ENCODE peak calls at places on chromosomes 16 and 17, in six cellular contexts. One of them, this sample, is unnamed.

GRCh38 chr17:52157603-52158449 is 688 bp downstream of the CA10 start:
- DNase-seq in left colon: no peak
- DNase-seq in cardiac fibroblast: no peak
- DNase-seq in MM.1S: no peak
- DNase-seq in stimulated activated CD4-positive, alpha-beta T cell treated with anti-CD3 and anti-CD28 coated beads, Interleukin-1b, Interleukin-23, amount 100 ng/mL, for 4 hours: no peak
- DNase-seq in stimulated activated CD8-positive, alpha-beta memory T cell treated with anti-CD3 and anti-CD28 coated beads, Interleukin-7, amount 100 ng/mL, for 1 hour: no peak
- DNase-seq in this sample: no peak

GRCh38 chr17:19464033-19465026 is 53.3 kb downstream of the RNF112 start:
- DNase-seq in cardiac fibroblast: no peak
- DNase-seq in stimulated activated CD8-positive, alpha-beta memory T cell treated with anti-CD3 and anti-CD28 coated beads, Interleukin-7, amount 100 ng/mL, for 1 hour: no peak
- DNase-seq in left colon: no peak
- DNase-seq in MM.1S: no peak
- DNase-seq in stimulated activated CD4-positive, alpha-beta T cell treated with anti-CD3 and anti-CD28 coated beads, Interleukin-1b, Interleukin-23, amount 100 ng/mL, for 4 hours: no peak
- DNase-seq in this sample: no peak

GRCh38 chr17:49944451-49944850 is 24.5 kb upstream of the DLX4 start:
- DNase-seq in stimulated activated CD8-positive, alpha-beta memory T cell treated with anti-CD3 and anti-CD28 coated beads, Interleukin-7, amount 100 ng/mL, for 1 hour: no peak
- DNase-seq in cardiac fibroblast: no peak
- DNase-seq in left colon: no peak
- DNase-seq in MM.1S: no peak
- DNase-seq in stimulated activated CD4-positive, alpha-beta T cell treated with anti-CD3 and anti-CD28 coated beads, Interleukin-1b, Interleukin-23, amount 100 ng/mL, for 4 hours: no peak
- DNase-seq in this sample: no peak

GRCh38 chr17:20262116-20262977 is 205.0 kb downstream of the LGALS9B start:
- DNase-seq in stimulated activated CD4-positive, alpha-beta T cell treated with anti-CD3 and anti-CD28 coated beads, Interleukin-1b, Interleukin-23, amount 100 ng/mL, for 4 hours: no peak
- DNase-seq in left colon: no peak
- DNase-seq in cardiac fibroblast: no peak
- DNase-seq in stimulated activated CD8-positive, alpha-beta memory T cell treated with anti-CD3 and anti-CD28 coated beads, Interleukin-7, amount 100 ng/mL, for 1 hour: no peak
- DNase-seq in MM.1S: no peak
- DNase-seq in this sample: no peak

GRCh38 chr16:70749006-70749678 is 51.8 kb downstream of the VAC14 start:
- DNase-seq in MM.1S: no peak
- DNase-seq in stimulated activated CD8-positive, alpha-beta memory T cell treated with anti-CD3 and anti-CD28 coated beads, Interleukin-7, amount 100 ng/mL, for 1 hour: no peak
- DNase-seq in cardiac fibroblast: no peak
- DNase-seq in left colon: peak; percentile 85
- DNase-seq in stimulated activated CD4-positive, alpha-beta T cell treated with anti-CD3 and anti-CD28 coated beads, Interleukin-1b, Interleukin-23, amount 100 ng/mL, for 4 hours: no peak
- DNase-seq in this sample: no peak

GRCh38 chr17:33012522-33013033 is 20.9 kb downstream of the SPACA3 start:
- DNase-seq in left colon: no peak
- DNase-seq in stimulated activated CD8-positive, alpha-beta memory T cell treated with anti-CD3 and anti-CD28 coated beads, Interleukin-7, amount 100 ng/mL, for 1 hour: no peak
- DNase-seq in cardiac fibroblast: peak; percentile 77
- DNase-seq in stimulated activated CD4-positive, alpha-beta T cell treated with anti-CD3 and anti-CD28 coated beads, Interleukin-1b, Interleukin-23, amount 100 ng/mL, for 4 hours: no peak
- DNase-seq in MM.1S: no peak
- DNase-seq in this sample: no peak

GRCh38 chr17:7704601-7705268 is at the start of gene EFNB3:
- DNase-seq in cardiac fibroblast: peak; percentile 61
- DNase-seq in stimulated activated CD8-positive, alpha-beta memory T cell treated with anti-CD3 and anti-CD28 coated beads, Interleukin-7, amount 100 ng/mL, for 1 hour: no peak
- DNase-seq in MM.1S: no peak
- DNase-seq in stimulated activated CD4-positive, alpha-beta T cell treated with anti-CD3 and anti-CD28 coated beads, Interleukin-1b, Interleukin-23, amount 100 ng/mL, for 4 hours: peak; percentile 18
- DNase-seq in left colon: no peak
- DNase-seq in this sample: no peak

GRCh38 chr17:14202388-14203166 is 34.1 kb downstream of the CDRT15 start:
- DNase-seq in left colon: no peak
- DNase-seq in stimulated activated CD4-positive, alpha-beta T cell treated with anti-CD3 and anti-CD28 coated beads, Interleukin-1b, Interleukin-23, amount 100 ng/mL, for 4 hours: no peak
- DNase-seq in MM.1S: no peak
- DNase-seq in stimulated activated CD8-positive, alpha-beta memory T cell treated with anti-CD3 and anti-CD28 coated beads, Interleukin-7, amount 100 ng/mL, for 1 hour: no peak
- DNase-seq in cardiac fibroblast: no peak
- DNase-seq in this sample: no peak

GRCh38 chr16:57026778-57027062 is 37.4 kb downstream of the NLRC5 start:
- DNase-seq in cardiac fibroblast: no peak
- DNase-seq in stimulated activated CD4-positive, alpha-beta T cell treated with anti-CD3 and anti-CD28 coated beads, Interleukin-1b, Interleukin-23, amount 100 ng/mL, for 4 hours: no peak
- DNase-seq in MM.1S: no peak
- DNase-seq in stimulated activated CD8-positive, alpha-beta memory T cell treated with anti-CD3 and anti-CD28 coated beads, Interleukin-7, amount 100 ng/mL, for 1 hour: no peak
- DNase-seq in left colon: no peak
- DNase-seq in this sample: no peak

GRCh38 chr16:61042736-61043135 is 993.5 kb downstream of the CDH8 start:
- DNase-seq in cardiac fibroblast: no peak
- DNase-seq in left colon: no peak
- DNase-seq in MM.1S: peak; percentile 17
- DNase-seq in stimulated activated CD4-positive, alpha-beta T cell treated with anti-CD3 and anti-CD28 coated beads, Interleukin-1b, Interleukin-23, amount 100 ng/mL, for 4 hours: no peak
- DNase-seq in stimulated activated CD8-positive, alpha-beta memory T cell treated with anti-CD3 and anti-CD28 coated beads, Interleukin-7, amount 100 ng/mL, for 1 hour: no peak
- DNase-seq in this sample: no peak

GRCh38 chr16:77739493-77739892 is 17.2 kb downstream of the NUDT7 start:
- DNase-seq in cardiac fibroblast: no peak
- DNase-seq in stimulated activated CD4-positive, alpha-beta T cell treated with anti-CD3 and anti-CD28 coated beads, Interleukin-1b, Interleukin-23, amount 100 ng/mL, for 4 hours: no peak
- DNase-seq in left colon: no peak
- DNase-seq in MM.1S: no peak
- DNase-seq in stimulated activated CD8-positive, alpha-beta memory T cell treated with anti-CD3 and anti-CD28 coated beads, Interleukin-7, amount 100 ng/mL, for 1 hour: no peak
- DNase-seq in this sample: no peak

GRCh38 chr17:7932949-7933348 is 943 bp downstream of the CNTROB start:
- DNase-seq in cardiac fibroblast: peak; percentile 60
- DNase-seq in MM.1S: no peak
- DNase-seq in stimulated activated CD8-positive, alpha-beta memory T cell treated with anti-CD3 and anti-CD28 coated beads, Interleukin-7, amount 100 ng/mL, for 1 hour: no peak
- DNase-seq in stimulated activated CD4-positive, alpha-beta T cell treated with anti-CD3 and anti-CD28 coated beads, Interleukin-1b, Interleukin-23, amount 100 ng/mL, for 4 hours: no peak
- DNase-seq in left colon: peak; percentile 56
- DNase-seq in this sample: no peak

GRCh38 chr16:16778322-16778721 is 399.4 kb downstream of the NPIPA7 start:
- DNase-seq in MM.1S: no peak
- DNase-seq in stimulated activated CD8-positive, alpha-beta memory T cell treated with anti-CD3 and anti-CD28 coated beads, Interleukin-7, amount 100 ng/mL, for 1 hour: no peak
- DNase-seq in cardiac fibroblast: no peak
- DNase-seq in stimulated activated CD4-positive, alpha-beta T cell treated with anti-CD3 and anti-CD28 coated beads, Interleukin-1b, Interleukin-23, amount 100 ng/mL, for 4 hours: no peak
- DNase-seq in left colon: no peak
- DNase-seq in this sample: no peak

GRCh38 chr17:51707216-51707615 is 446.9 kb downstream of the UTP18 start:
- DNase-seq in MM.1S: no peak
- DNase-seq in stimulated activated CD4-positive, alpha-beta T cell treated with anti-CD3 and anti-CD28 coated beads, Interleukin-1b, Interleukin-23, amount 100 ng/mL, for 4 hours: no peak
- DNase-seq in left colon: no peak
- DNase-seq in cardiac fibroblast: no peak
- DNase-seq in stimulated activated CD8-positive, alpha-beta memory T cell treated with anti-CD3 and anti-CD28 coated beads, Interleukin-7, amount 100 ng/mL, for 1 hour: no peak
- DNase-seq in this sample: no peak

GRCh38 chr17:49132699-49133364 is at the start of gene B4GALNT2:
- DNase-seq in left colon: peak; percentile 76
- DNase-seq in stimulated activated CD8-positive, alpha-beta memory T cell treated with anti-CD3 and anti-CD28 coated beads, Interleukin-7, amount 100 ng/mL, for 1 hour: no peak
- DNase-seq in MM.1S: no peak
- DNase-seq in cardiac fibroblast: no peak
- DNase-seq in stimulated activated CD4-positive, alpha-beta T cell treated with anti-CD3 and anti-CD28 coated beads, Interleukin-1b, Interleukin-23, amount 100 ng/mL, for 4 hours: no peak
- DNase-seq in this sample: no peak

GRCh38 chr16:79767597-79768280 is 167.2 kb upstream of the MAF start:
- DNase-seq in left colon: peak; percentile 54
- DNase-seq in stimulated activated CD4-positive, alpha-beta T cell treated with anti-CD3 and anti-CD28 coated beads, Interleukin-1b, Interleukin-23, amount 100 ng/mL, for 4 hours: no peak
- DNase-seq in stimulated activated CD8-positive, alpha-beta memory T cell treated with anti-CD3 and anti-CD28 coated beads, Interleukin-7, amount 100 ng/mL, for 1 hour: no peak
- DNase-seq in MM.1S: peak; percentile 58
- DNase-seq in cardiac fibroblast: peak; percentile 54
- DNase-seq in this sample: no peak

GRCh38 chr16:11985250-11985649 is 8.7 kb downstream of the SNX29 start:
- DNase-seq in cardiac fibroblast: no peak
- DNase-seq in stimulated activated CD8-positive, alpha-beta memory T cell treated with anti-CD3 and anti-CD28 coated beads, Interleukin-7, amount 100 ng/mL, for 1 hour: no peak
- DNase-seq in MM.1S: no peak
- DNase-seq in left colon: no peak
- DNase-seq in stimulated activated CD4-positive, alpha-beta T cell treated with anti-CD3 and anti-CD28 coated beads, Interleukin-1b, Interleukin-23, amount 100 ng/mL, for 4 hours: no peak
- DNase-seq in this sample: no peak

GRCh38 chr17:82461827-82462524 is 3.4 kb downstream of the NARF start:
- DNase-seq in left colon: peak; percentile 31
- DNase-seq in stimulated activated CD8-positive, alpha-beta memory T cell treated with anti-CD3 and anti-CD28 coated beads, Interleukin-7, amount 100 ng/mL, for 1 hour: no peak
- DNase-seq in MM.1S: no peak
- DNase-seq in cardiac fibroblast: no peak
- DNase-seq in stimulated activated CD4-positive, alpha-beta T cell treated with anti-CD3 and anti-CD28 coated beads, Interleukin-1b, Interleukin-23, amount 100 ng/mL, for 4 hours: no peak
- DNase-seq in this sample: no peak

GRCh38 chr16:54175169-54175551 is 111.4 kb downstream of the IRX3 start:
- DNase-seq in stimulated activated CD4-positive, alpha-beta T cell treated with anti-CD3 and anti-CD28 coated beads, Interleukin-1b, Interleukin-23, amount 100 ng/mL, for 4 hours: no peak
- DNase-seq in stimulated activated CD8-positive, alpha-beta memory T cell treated with anti-CD3 and anti-CD28 coated beads, Interleukin-7, amount 100 ng/mL, for 1 hour: no peak
- DNase-seq in left colon: no peak
- DNase-seq in cardiac fibroblast: no peak
- DNase-seq in MM.1S: no peak
- DNase-seq in this sample: no peak